ENCODE peak calls at places on chromosomes 4 and X, in seven cellular contexts. Y is left lung, T is IMR-90, I is testis, V is H9, Z is Peyer's patch, O is PC-3. L is an unnamed sample. For H3K4me1, the result is how much of the 10 kb centered on the place peaks cover.

GRCh38 chr4:21118301-21118700 is 418.0 kb downstream of the PACRGL start:
- DNase-seq in Y (no peak), T (no peak), I (no peak), V (no peak), Z (no peak), O (no peak), L (no peak)

GRCh38 chr4:74481891-74482609 is 37.1 kb downstream of the AREG start:
- DNase-seq in Y (no peak), T (no peak), I (no peak), V (no peak), Z (no peak), O (no peak), L (no peak)

GRCh38 chr4:7867701-7868429 is 71.8 kb downstream of the AFAP1 start:
- DNase-seq in Y (no peak), T (peak), I (no peak), V (no peak), Z (no peak), O (peak), L (no peak)

GRCh38 chrX:149563359-149563758 is 13.6 kb upstream of the HSFX3 start:
- DNase-seq in Y (no peak), T (no peak), I (no peak), V (no peak), Z (no peak), O (no peak), L (no peak)

GRCh38 chr4:100736651-100737450 is 219.0 kb upstream of the EMCN start:
- DNase-seq in Y (no peak), T (peak), I (no peak), V (no peak), Z (no peak), O (peak), L (no peak)

GRCh38 chr4:123127218-123127617 is 204.8 kb upstream of the NUDT6 start:
- DNase-seq in Y (no peak), T (peak), I (no peak), V (no peak), Z (no peak), O (peak), L (no peak)

GRCh38 chr4:168511780-168512467 is 15.1 kb downstream of the PALLD start:
- DNase-seq in Y (no peak), T (no peak), I (no peak), V (peak), Z (peak), O (no peak), L (no peak)

GRCh38 chr4:38931125-38931524 is 63.5 kb downstream of the FAM114A1 start:
- DNase-seq in Y (no peak), T (no peak), I (no peak), V (no peak), Z (no peak), O (no peak), L (no peak)

GRCh38 chrX:12949927-12950656 is 24.8 kb upstream of the TMSB4X start:
- DNase-seq in Y (peak), T (peak), I (peak), V (no peak), Z (peak), O (no peak), L (peak)

GRCh38 chrX:23381688-23382087 is 47.0 kb downstream of the PTCHD1 start:
- DNase-seq in Y (no peak), T (no peak), I (no peak), V (no peak), Z (no peak), O (no peak), L (no peak)

GRCh38 chrX:154440623-154441357 is 3.2 kb upstream of the FAM50A start:
- DNase-seq in Y (no peak), T (no peak), I (no peak), V (no peak), Z (no peak), O (no peak), L (no peak)

GRCh38 chr4:25984796-25985195 is 70.8 kb downstream of the SMIM20 start:
- DNase-seq in Y (no peak), T (no peak), I (no peak), V (no peak), Z (no peak), O (no peak), L (no peak)

GRCh38 chr4:155403886-155404285 is 27.1 kb upstream of the MAP9 start:
- DNase-seq in Y (no peak), T (peak), I (no peak), V (no peak), Z (no peak), O (peak), L (no peak)

GRCh38 chr4:106851686-106852085 is 184.4 kb downstream of the DKK2 start:
- DNase-seq in Y (no peak), T (no peak), I (no peak), V (no peak), Z (no peak), O (no peak), L (no peak)

GRCh38 chr4:76752911-76753494 is 144.9 kb downstream of the SOWAHB start:
- DNase-seq in Y (no peak), T (peak), I (no peak), V (no peak), Z (no peak), O (peak), L (peak)

GRCh38 chr4:51880016-51880915 is 37.3 kb downstream of the DCUN1D4 start:
- DNase-seq in Y (no peak), T (peak), I (no peak), V (no peak), Z (no peak), O (no peak), L (no peak)

GRCh38 chr4:51884055-51884454 is 41.1 kb downstream of the DCUN1D4 start:
- DNase-seq in Y (no peak), T (no peak), I (no peak), V (no peak), Z (no peak), O (no peak), L (no peak)

GRCh38 chr4:51884606-51885005 is 41.7 kb downstream of the DCUN1D4 start:
- DNase-seq in Y (no peak), T (no peak), I (no peak), V (peak), Z (no peak), O (no peak), L (no peak)

GRCh38 chr4:51890760-51891159 is 47.8 kb downstream of the DCUN1D4 start:
- DNase-seq in Y (no peak), T (no peak), I (no peak), V (no peak), Z (no peak), O (no peak), L (no peak)

DNA sequence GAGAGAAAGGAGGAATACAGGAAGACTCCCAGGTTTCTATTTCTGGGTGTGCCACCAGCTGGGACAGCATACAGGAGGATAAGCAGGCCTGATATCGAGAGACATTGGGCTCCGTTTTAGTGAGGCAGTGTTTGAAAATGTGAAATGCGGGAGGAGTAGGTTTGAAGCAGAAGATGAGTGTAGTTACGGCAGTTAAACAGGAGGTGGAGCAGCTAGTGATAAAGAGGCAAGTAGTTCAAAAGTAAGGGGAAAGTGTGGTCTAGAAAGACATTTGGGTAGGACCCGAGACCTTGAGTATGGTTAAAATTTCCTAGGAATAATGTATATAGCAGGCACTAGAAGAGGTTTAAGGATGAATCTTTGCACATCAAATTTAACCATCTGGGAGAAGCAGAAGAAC is 42.4 kb downstream of the DCUN1D4 start:
- DNase-seq in Y (no peak), T (peak), I (no peak), V (peak), Z (no peak), O (peak), L (no peak)
- TF ChIP-seq CTCF in Y (no peak), T (peak), I (no peak), V (peak), Z (no peak), O (peak), L (peak)

DNA sequence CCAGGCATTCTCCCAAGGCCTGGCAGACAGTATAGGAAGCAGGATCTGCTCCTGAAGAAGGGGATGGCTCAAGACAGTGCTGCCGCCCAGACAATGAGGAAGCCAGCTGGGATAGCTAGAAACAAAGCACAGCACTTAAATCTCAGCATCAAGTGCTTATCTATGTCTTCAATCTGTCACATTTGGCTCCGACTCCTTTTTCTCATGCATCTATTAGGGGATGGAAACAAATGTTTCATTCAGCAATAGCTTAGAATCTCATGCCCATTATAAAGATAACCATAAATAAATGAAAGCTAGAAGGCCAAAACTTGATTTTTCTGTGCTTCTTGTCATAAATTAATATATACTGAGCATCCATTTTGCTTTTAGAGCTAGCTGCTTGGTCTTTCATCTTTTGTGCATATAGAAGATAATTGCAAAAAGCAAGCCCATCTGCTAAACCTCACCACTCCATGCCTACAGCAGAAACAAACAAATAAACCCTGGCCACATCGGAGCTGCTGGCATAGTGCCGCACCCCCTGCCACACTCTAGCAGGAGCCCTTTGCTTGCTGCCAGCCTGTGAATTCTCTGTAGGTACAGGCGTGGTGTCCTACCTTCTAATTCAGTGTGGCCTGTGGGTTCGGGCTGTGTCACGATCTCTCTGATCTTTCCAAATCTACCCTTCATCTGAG is 75.9 kb downstream of the AASDH start:
- DNase-seq in Y (no peak), T (no peak), I (no peak), V (no peak), Z (no peak), O (no peak), L (no peak)
- H3K4me1 ChIP-seq in Y (under half), T (under half), I (under half), V (under half), Z (under half), O (under half), L (under half)

DNA sequence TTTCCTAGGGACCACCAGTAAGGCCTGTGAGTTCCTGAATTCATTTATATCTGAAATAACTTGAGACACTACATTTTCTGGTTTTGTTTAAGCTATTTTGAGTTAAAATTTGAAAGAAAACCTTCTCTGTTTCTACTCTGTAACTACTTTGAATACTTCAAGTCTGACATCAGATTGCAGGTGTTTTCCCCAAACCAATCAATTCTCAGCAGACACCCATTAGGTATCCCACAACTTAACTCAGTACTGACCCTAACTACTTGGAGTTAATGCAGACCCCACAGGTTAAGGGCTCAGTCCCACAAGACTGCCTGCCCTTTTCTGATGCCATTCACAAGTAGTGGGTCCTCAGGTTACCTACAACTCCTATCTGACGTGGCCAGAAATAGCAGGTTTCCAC is 1100.0 kb upstream of the SLIT2 start:
- DNase-seq in Y (no peak), T (no peak), I (no peak), V (no peak), Z (no peak), O (no peak), L (no peak)
- H3K27ac ChIP-seq in Y (no peak), T (no peak), I (no peak), V (no peak), Z (no peak), O (no peak), L (no peak)

GRCh38 chrX:119516157-119516702 is 48.0 kb downstream of the SLC25A5 start:
- DNase-seq in Y (no peak), T (peak), I (peak), V (peak), Z (peak), O (peak), L (no peak)

GRCh38 chrX:119507206-119507605 is 39.0 kb downstream of the SLC25A5 start:
- DNase-seq in Y (no peak), T (no peak), I (no peak), V (no peak), Z (no peak), O (no peak), L (no peak)

GRCh38 chrX:119512145-119512800 is 44.0 kb downstream of the SLC25A5 start:
- DNase-seq in Y (peak), T (peak), I (peak), V (peak), Z (no peak), O (peak), L (peak)
- TF ChIP-seq CTCF in Y (peak), T (peak), I (no peak), V (peak), Z (no peak), O (peak), L (peak)

GRCh38 chrX:69104756-69105434 is 60.4 kb downstream of the PJA1 start:
- DNase-seq in Y (no peak), T (no peak), I (no peak), V (no peak), Z (no peak), O (no peak), L (no peak)
- H3K4me1 ChIP-seq in Y (under half), T (under half), I (under half), V (under half), Z (under half), O (under half), L (under half)